ENCODE peak calls at places on chromosomes 1 and 21, in five cellular contexts. H is brain microvascular endothelial cell, U is IMR-90, S is Panc1, Q is heart left ventricle. T is an unnamed sample.
A peak's percentile ranks its signal among the peaks of the same experiment; 100 is the strongest.

GRCh38 chr1:168243636-168244212 is 17.9 kb downstream of the SFT2D2 start:
- DNase-seq in S (no peak), H (no peak), U (no peak), Q (peak; percentile 10), T (no peak)

GRCh38 chr1:114124644-114125043 is 29.0 kb downstream of the SYT6 start:
- DNase-seq in S (no peak), H (no peak), Q (no peak), U (no peak), T (no peak)

GRCh38 chr21:20570824-20571232 is 427.4 kb upstream of the NCAM2 start:
- DNase-seq in Q (no peak), H (no peak), U (no peak), S (no peak), T (no peak)

GRCh38 chr1:152185544-152186391 is 26.7 kb upstream of the RPTN start:
- DNase-seq in H (peak; percentile 75), Q (peak; percentile 15), U (peak; percentile 64), S (no peak), T (peak; percentile 53)

GRCh38 chr1:31013187-31013864 is 52.2 kb downstream of the PUM1 start:
- DNase-seq in H (no peak), Q (no peak), U (peak; percentile 42), S (no peak), T (no peak)

GRCh38 chr1:1208713-1209433 is 2.5 kb upstream of the TNFRSF18 start:
- DNase-seq in U (peak; percentile 30), H (no peak), Q (peak; percentile 18), S (no peak), T (no peak)

GRCh38 chr1:22051607-22052114 is 848 bp upstream of the CDC42 start:
- DNase-seq in Q (no peak), U (no peak), H (no peak), S (no peak), T (no peak)

GRCh38 chr1:178064191-178064821 is 29.6 kb upstream of the RASAL2 start:
- DNase-seq in H (no peak), U (no peak), Q (no peak), S (no peak), T (no peak)

GRCh38 chr1:32464191-32464715 is 619 bp upstream of the ZBTB8B start:
- DNase-seq in H (no peak), S (no peak), Q (no peak), U (peak; percentile 4), T (no peak)

GRCh38 chr1:74780600-74780999 is 47.6 kb downstream of the TYW3 start:
- DNase-seq in S (no peak), H (no peak), U (no peak), Q (no peak), T (no peak)

GRCh38 chr1:154767315-154768240 is 102.5 kb downstream of the KCNN3 start:
- DNase-seq in H (peak; percentile 82), Q (peak; percentile 43), S (no peak), U (peak; percentile 72), T (no peak)

GRCh38 chr1:198890531-198890930 is 251.7 kb downstream of the PTPRC start:
- DNase-seq in H (peak; percentile 48), U (peak; percentile 71), S (peak; percentile 59), Q (no peak), T (no peak)

GRCh38 chr1:217332426-217333065 is 298.3 kb downstream of the GPATCH2 start:
- DNase-seq in Q (no peak), S (no peak), U (no peak), H (no peak), T (no peak)

GRCh38 chr1:8047112-8047511 is 21.0 kb upstream of the ERRFI1 start:
- DNase-seq in U (peak; percentile 61), H (no peak), Q (no peak), S (no peak), T (no peak)

GRCh38 chr1:3178279-3178678 is 109.3 kb downstream of the PRDM16 start:
- DNase-seq in Q (no peak), S (no peak), U (no peak), H (no peak), T (no peak)

GRCh38 chr21:34889537-34890257 is 159.4 kb downstream of the RUNX1 start:
- DNase-seq in S (no peak), U (peak; percentile 77), H (peak; percentile 63), Q (peak; percentile 74), T (peak; percentile 60)

GRCh38 chr1:54398963-54399528 is 7.1 kb downstream of the SSBP3 start:
- DNase-seq in Q (no peak), U (no peak), H (no peak), S (no peak), T (no peak)

GRCh38 chr1:208177656-208178055 is 66.5 kb downstream of the PLXNA2 start:
- DNase-seq in S (no peak), U (no peak), H (no peak), Q (no peak), T (no peak)

GRCh38 chr1:30523055-30524020 is 200.0 kb downstream of the MATN1 start:
- DNase-seq in U (peak; percentile 48), H (peak; percentile 73), Q (peak; percentile 53), S (no peak), T (no peak)

GRCh38 chr1:2172012-2172411 is 22.6 kb downstream of the FAAP20 start:
- DNase-seq in S (no peak), U (no peak), H (no peak), Q (no peak), T (no peak)

GRCh38 chr1:26981146-26981846 is 12.2 kb upstream of the TRNP1 start:
- DNase-seq in Q (no peak), H (no peak), S (no peak), U (no peak), T (no peak)

GRCh38 chr1:243751506-243751905 is 98.5 kb downstream of the AKT3 start:
- DNase-seq in U (no peak), H (no peak), Q (no peak), S (no peak), T (no peak)

GRCh38 chr21:15015622-15016471 is 49.0 kb downstream of the NRIP1 start:
- DNase-seq in H (peak; percentile 46), Q (no peak), U (peak; percentile 91), S (no peak), T (no peak)

GRCh38 chr1:114298059-114298458 is 144.4 kb upstream of the SYT6 start:
- DNase-seq in H (no peak), Q (no peak), S (no peak), U (no peak), T (no peak)

GRCh38 chr1:208165659-208166058 is 78.5 kb downstream of the PLXNA2 start:
- DNase-seq in S (no peak), U (peak; percentile 5), H (no peak), Q (no peak), T (no peak)

GRCh38 chr1:81803423-81804103 is 2.8 kb downstream of the ADGRL2 start:
- DNase-seq in U (peak; percentile 2), Q (peak; percentile 13), H (peak; percentile 14), S (no peak), T (no peak)

GRCh38 chr1:117363591-117364048 is 3.6 kb upstream of the MAN1A2 start:
- DNase-seq in U (no peak), Q (no peak), H (no peak), S (no peak), T (no peak)

GRCh38 chr21:36075171-36075570 is 5.3 kb downstream of the CBR1 start:
- DNase-seq in S (no peak), U (no peak), H (no peak), Q (no peak), T (no peak)

GRCh38 chr1:207071426-207071825 is 17.2 kb upstream of the C4BPB start:
- DNase-seq in Q (no peak), U (no peak), H (no peak), S (no peak), T (no peak)

GRCh38 chr1:53316742-53317650 is 10.9 kb downstream of the LRP8 start:
- DNase-seq in H (no peak), S (no peak), Q (no peak), U (no peak), T (no peak)

GRCh38 chr1:34681481-34682451 is 73.1 kb upstream of the GJB5 start:
- DNase-seq in H (peak; percentile 51), Q (no peak), S (peak; percentile 57), U (peak; percentile 28), T (peak; percentile 14)

GRCh38 chr1:235470741-235471439 is 33.4 kb downstream of the B3GALNT2 start:
- DNase-seq in H (no peak), Q (no peak), S (no peak), U (no peak), T (no peak)

GRCh38 chr1:235468009-235468408 is 36.2 kb downstream of the B3GALNT2 start:
- DNase-seq in H (no peak), S (no peak), Q (no peak), U (peak; percentile 36), T (no peak)

GRCh38 chr1:235468970-235469369 is 35.3 kb downstream of the B3GALNT2 start:
- DNase-seq in U (peak; percentile 64), S (peak; percentile 50), H (peak; percentile 58), Q (no peak), T (no peak)

GRCh38 chr1:235473808-235474207 is 30.4 kb downstream of the B3GALNT2 start:
- DNase-seq in U (peak; percentile 57), Q (no peak), H (no peak), S (no peak), T (no peak)
- H3K36me3 ChIP-seq in U (peaks cover 13% of the 10 kb centered on the region), Q (no peaks in the 10 kb centered on the region), H (peaks cover 15% of the 10 kb centered on the region), S (peaks cover 11% of the 10 kb centered on the region), T (no peaks in the 10 kb centered on the region)

GRCh38 chr1:77942400-77943140 is 36.3 kb downstream of the FUBP1 start:
- DNase-seq in U (no peak), S (no peak), Q (no peak), H (no peak), T (no peak)
- H3K36me3 ChIP-seq in U (peaks cover 38% of the 10 kb centered on the region), S (peaks cover 61% of the 10 kb centered on the region), Q (no peaks in the 10 kb centered on the region), H (peaks cover 30% of the 10 kb centered on the region), T (peaks cover 6% of the 10 kb centered on the region)

DNA sequence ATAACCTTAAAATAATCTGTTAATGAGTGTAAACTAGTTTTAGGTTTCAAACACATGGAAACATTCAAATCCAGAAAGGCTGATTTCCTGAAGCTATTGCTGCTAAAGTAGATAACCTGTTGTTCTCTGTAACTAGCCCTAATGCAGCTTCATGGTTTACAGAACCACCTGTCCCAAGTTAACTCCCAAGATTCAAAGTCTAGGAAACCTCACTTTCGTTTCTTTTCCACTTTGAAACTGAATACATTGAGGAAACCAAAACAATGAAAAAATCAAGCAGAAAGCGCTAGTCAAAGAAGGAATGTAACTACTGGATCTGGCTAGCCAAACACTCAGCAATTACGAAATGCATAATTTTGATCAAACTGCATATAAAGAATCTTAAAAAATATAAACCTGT is 17.8 kb downstream of the SLC16A1 start:
- DNase-seq in Q (no peak), U (peak; percentile 42), H (no peak), S (no peak), T (no peak)
- H3K36me3 ChIP-seq in Q (no peaks in the 10 kb centered on the region), U (peaks cover 1% of the 10 kb centered on the region), H (no peaks in the 10 kb centered on the region), S (no peaks in the 10 kb centered on the region), T (no peaks in the 10 kb centered on the region)

GRCh38 chr1:210464519-210465039 is 135.9 kb downstream of the HHAT start:
- DNase-seq in S (no peak), Q (no peak), H (no peak), U (peak; percentile 44), T (no peak)

GRCh38 chr1:210465150-210465549 is 136.4 kb downstream of the HHAT start:
- DNase-seq in S (no peak), H (no peak), U (no peak), Q (no peak), T (no peak)

DNA sequence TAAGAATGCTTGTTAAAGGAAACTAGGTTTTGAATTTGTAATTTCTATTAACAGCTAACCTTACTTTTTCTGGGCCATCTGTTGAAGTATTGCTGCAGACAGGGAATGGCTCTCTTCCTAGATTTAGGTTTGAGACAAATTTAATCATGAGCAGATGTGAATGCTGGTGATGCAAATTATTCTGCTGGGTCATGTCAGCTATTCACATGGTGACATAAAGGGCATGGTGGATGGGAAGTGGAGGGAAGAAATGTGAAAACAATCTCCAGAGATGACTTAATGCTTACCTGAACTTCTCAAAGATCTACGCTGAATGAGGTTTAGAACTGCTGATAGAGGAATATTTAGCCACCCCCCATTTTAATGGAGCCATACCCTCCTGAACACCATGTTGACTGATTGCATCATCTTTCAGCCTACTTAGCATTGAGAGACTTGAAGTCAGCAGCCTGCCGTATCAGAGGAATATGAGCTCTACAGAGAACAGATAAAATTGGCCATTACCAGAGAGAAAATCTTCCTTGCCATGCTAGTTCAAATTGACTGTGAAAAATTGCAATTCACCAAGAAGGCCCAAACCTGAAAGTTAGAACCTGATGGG is 138.8 kb downstream of the HHAT start:
- DNase-seq in S (no peak), Q (no peak), U (peak; percentile 1), H (no peak), T (no peak)
- H3K36me3 ChIP-seq in S (no peaks in the 10 kb centered on the region), Q (no peaks in the 10 kb centered on the region), U (no peaks in the 10 kb centered on the region), H (no peaks in the 10 kb centered on the region), T (no peaks in the 10 kb centered on the region)